ENCODE peak calls at places on chromosomes 1 and 21, in five cellular contexts. P is endodermal cell, T is OCI-LY7, B is esophagus squamous epithelium, H is kidney epithelial cell. I is an unnamed sample.

GRCh38 chr1:73813726-73814125 is 384.2 kb downstream of the LRRIQ3 start:
- DNase-seq in B (no peak), H (no peak), P (no peak), T (no peak), I (no peak)

GRCh38 chr1:29655945-29656866 is 419.9 kb downstream of the PTPRU start:
- DNase-seq in H (no peak), T (peak), P (peak), B (no peak), I (no peak)

GRCh38 chr21:40795313-40795712 is 51.6 kb downstream of the DSCAM start:
- DNase-seq in T (no peak), B (no peak), H (no peak), P (no peak), I (no peak)

GRCh38 chr1:167135281-167135840 is 41.5 kb downstream of the STYXL2 start:
- DNase-seq in B (no peak), T (no peak), H (no peak), P (no peak), I (no peak)

GRCh38 chr1:89844860-89845259 is 24.0 kb downstream of the LRRC8D start:
- DNase-seq in P (no peak), H (no peak), T (no peak), B (no peak), I (no peak)

GRCh38 chr1:2784854-2785630 is 16.5 kb downstream of the TTC34 start:
- DNase-seq in T (no peak), H (no peak), B (no peak), P (peak), I (no peak)

GRCh38 chr1:79006564-79006963 is at the start of gene ADGRL4:
- DNase-seq in P (peak), H (no peak), T (no peak), B (no peak), I (no peak)

GRCh38 chr1:53470155-53470554 is 11.0 kb downstream of the DMRTB1 start:
- DNase-seq in H (peak), B (no peak), P (peak), T (no peak), I (no peak)

GRCh38 chr1:94974824-94975223 is 47.9 kb upstream of the CNN3 start:
- DNase-seq in H (peak), B (no peak), P (no peak), T (no peak), I (no peak)

GRCh38 chr1:235910357-235911299 is 43.9 kb upstream of the LYST start:
- DNase-seq in B (no peak), P (peak), T (no peak), H (peak), I (no peak)

GRCh38 chr1:6235302-6235680 is 473 bp downstream of the ICMT start:
- DNase-seq in P (no peak), T (peak), H (no peak), B (no peak), I (no peak)

GRCh38 chr1:57485643-57486042 is 61.8 kb upstream of the DAB1 start:
- DNase-seq in H (no peak), T (no peak), P (no peak), B (no peak), I (no peak)

GRCh38 chr1:12125422-12126355 is 41.1 kb upstream of the TNFRSF1B start:
- DNase-seq in T (no peak), P (peak), H (no peak), B (no peak), I (no peak)

GRCh38 chr21:39182484-39183271 is 573 bp downstream of the PSMG1 start:
- DNase-seq in H (no peak), T (no peak), B (no peak), P (no peak), I (no peak)

GRCh38 chr1:149906561-149906960 is 7.2 kb downstream of the BOLA1 start:
- DNase-seq in H (no peak), B (no peak), P (no peak), T (no peak), I (no peak)

GRCh38 chr1:210505601-210506564 is 177.2 kb downstream of the HHAT start:
- DNase-seq in P (no peak), T (no peak), H (no peak), B (no peak), I (no peak)

GRCh38 chr1:208160259-208160819 is 83.8 kb downstream of the PLXNA2 start:
- DNase-seq in H (no peak), P (no peak), T (no peak), B (no peak), I (no peak)

GRCh38 chr1:61226791-61227567 is 144.6 kb downstream of the NFIA start:
- DNase-seq in B (no peak), T (no peak), H (no peak), P (no peak), I (no peak)

GRCh38 chr21:33836408-33836807 is 79.2 kb downstream of the ATP5PO start:
- DNase-seq in H (no peak), B (no peak), P (no peak), T (no peak), I (no peak)

GRCh38 chr1:111727056-111727455 is 12.1 kb downstream of the INKA2 start:
- DNase-seq in T (no peak), H (no peak), B (no peak), P (peak), I (no peak)

GRCh38 chr1:8263806-8264205 is 54.1 kb upstream of the SLC45A1 start:
- DNase-seq in P (no peak), H (no peak), T (no peak), B (no peak), I (no peak)

GRCh38 chr1:99003911-99004269 is 771 bp downstream of the PLPPR5 start:
- DNase-seq in B (no peak), P (peak), H (no peak), T (no peak), I (no peak)

GRCh38 chr1:45498279-45498678 is 1.6 kb downstream of the CCDC163 start:
- DNase-seq in H (no peak), B (no peak), T (no peak), P (no peak), I (no peak)

GRCh38 chr1:45501502-45501859 is 1.4 kb downstream of the MMACHC start:
- DNase-seq in P (no peak), B (no peak), H (no peak), T (no peak), I (no peak)

GRCh38 chr1:45503462-45504360 is 3.6 kb downstream of the MMACHC start:
- DNase-seq in H (no peak), B (no peak), T (no peak), P (no peak), I (no peak)

DNA sequence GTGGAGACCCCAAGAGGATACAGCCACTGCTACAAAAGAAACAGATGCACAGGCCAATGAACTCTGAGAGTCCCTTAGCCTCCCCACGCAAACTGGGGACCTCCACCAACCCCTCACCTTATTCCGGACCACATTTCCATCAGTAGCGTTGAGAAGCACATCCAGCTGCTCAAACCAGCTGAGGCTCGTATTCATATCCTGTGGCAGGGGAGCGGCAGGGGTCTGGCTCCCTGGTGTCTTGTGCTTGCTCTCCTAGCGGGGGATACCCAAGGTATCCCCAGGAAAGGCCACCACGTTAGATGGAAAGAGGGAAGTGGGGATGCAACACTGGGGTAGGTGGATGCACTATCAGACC is 481 bp downstream of the CCDC163 start:
- DNase-seq in P (no peak), T (peak), B (no peak), H (no peak), I (no peak)
- TF ChIP-seq CTCF in P (no peak), T (no peak), B (no peak), H (no peak), I (no peak)

DNA sequence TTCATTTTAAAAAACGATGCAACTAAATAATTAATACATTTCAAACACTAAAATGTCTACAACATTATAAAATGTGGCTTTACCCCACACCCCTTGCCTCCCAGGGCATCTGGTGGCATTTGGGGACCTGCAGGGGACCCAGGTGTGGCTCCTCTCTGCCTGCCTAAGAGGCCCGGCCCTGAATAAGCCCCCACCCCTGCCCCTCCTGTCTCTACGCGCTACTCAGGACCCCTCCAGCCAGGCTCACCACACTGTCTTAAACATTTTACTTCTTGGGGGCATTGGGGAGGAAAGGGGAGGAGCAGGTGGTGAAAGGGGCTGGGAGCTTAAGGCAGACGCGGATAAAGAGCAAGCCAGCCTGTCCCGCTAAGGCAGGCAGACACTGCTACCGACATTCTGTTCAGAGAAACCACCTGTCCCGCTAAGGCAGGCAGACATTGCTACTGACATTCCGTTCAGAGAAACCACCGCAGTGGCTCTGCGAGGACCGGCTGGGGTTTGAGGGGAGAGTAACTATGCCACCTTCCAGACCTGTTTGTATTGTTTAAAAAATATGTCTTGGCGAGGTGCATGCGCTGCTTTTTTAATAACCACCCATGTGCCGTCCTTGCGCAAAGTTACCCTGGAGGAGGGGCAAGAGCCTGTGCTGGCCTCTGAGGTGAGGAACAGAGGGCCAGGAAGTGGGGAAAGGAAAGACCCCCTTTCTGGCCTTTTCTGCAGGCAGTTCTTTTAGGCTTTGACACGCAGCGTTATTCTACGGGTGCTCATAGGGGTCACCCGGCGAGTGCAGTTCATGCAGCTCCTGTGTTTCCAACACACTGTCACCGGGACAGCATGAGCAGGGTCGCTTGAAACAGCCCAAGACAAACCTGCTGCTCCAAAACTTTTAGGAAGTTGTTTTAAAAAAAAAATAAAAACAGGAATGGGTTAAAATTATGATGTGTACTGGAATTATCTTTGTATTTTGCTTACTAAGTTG is 51.3 kb upstream of the RIPK4 start:
- DNase-seq in P (no peak), H (no peak), B (no peak), T (no peak), I (no peak)
- H3K4me3 ChIP-seq in P (no peak), H (no peak), B (no peak), T (no peak), I (no peak)

DNA sequence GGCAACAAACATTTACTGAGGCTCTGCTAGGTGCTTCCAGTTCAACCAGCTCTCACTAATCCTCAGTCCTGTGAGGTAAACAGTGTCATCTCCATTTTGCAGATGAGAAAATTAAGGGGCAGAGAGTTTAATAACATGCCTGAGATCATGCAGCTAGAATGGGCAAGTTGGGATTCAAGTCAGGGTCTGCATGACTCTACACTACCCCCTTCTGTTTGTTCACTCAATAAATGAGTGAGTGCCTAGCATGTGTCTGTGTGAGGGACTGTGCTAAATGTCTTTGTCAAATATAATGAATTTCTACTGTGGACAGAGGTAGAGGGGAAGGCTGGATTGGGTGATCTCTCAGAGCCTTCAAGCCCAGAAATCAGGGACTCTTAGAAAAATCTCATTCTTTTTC is 4.5 kb downstream of the PEF1 start:
- DNase-seq in T (no peak), H (no peak), P (no peak), B (no peak), I (no peak)
- TF ChIP-seq CTCF in T (peak), H (no peak), P (no peak), B (no peak), I (no peak)

GRCh38 chr1:160841079-160841478 is 21.6 kb downstream of the CD244 start:
- DNase-seq in P (no peak), H (no peak), B (no peak), T (no peak), I (no peak)

GRCh38 chr1:160846281-160846680 is 16.4 kb downstream of the CD244 start:
- DNase-seq in B (no peak), H (no peak), T (no peak), P (no peak), I (no peak)

GRCh38 chr1:160850541-160850940 is 12.1 kb downstream of the CD244 start:
- DNase-seq in H (no peak), P (no peak), B (no peak), T (no peak), I (no peak)

GRCh38 chr1:160838876-160839275 is 23.8 kb downstream of the CD244 start:
- DNase-seq in B (no peak), P (no peak), H (no peak), T (no peak), I (no peak)

DNA sequence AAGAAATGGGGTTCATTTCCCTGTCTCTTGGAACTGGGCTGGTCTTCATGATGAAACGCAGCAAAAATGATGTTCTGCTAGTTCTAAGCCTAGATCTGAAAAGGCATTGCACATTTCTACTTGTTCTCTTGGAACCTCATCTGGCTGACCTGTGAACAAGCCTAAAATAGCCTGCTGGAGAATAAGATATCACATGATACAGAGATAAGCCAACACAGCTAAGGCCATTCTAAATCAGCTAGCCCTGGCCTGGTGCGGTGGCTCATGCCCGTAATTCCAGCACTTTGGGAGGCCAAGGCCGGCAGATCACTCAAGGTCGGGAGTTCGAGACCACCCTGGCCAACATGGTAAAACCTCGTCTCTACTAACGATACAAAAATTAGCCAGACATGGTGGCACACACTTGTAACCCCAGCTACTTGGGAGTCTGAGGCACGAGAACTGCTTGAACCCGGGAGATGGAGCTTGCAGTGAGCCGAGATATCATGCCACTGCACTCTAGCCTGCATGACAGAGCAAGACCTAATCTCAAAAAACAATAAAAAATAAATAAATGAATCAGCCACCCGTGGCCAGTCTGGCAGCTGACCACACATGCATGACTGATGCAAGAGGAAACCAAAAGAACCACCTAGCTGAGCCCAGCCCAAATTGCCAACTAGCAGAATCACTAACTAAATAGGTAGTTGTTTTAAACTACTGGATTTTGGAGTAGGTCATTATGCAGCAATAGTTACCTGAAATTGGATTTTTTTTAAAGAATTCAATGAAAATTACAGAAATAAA is 18.0 kb downstream of the CD244 start:
- DNase-seq in B (no peak), T (no peak), P (no peak), H (no peak), I (no peak)
- H3K4me3 ChIP-seq in B (no peak), T (no peak), P (no peak), H (no peak), I (no peak)

DNA sequence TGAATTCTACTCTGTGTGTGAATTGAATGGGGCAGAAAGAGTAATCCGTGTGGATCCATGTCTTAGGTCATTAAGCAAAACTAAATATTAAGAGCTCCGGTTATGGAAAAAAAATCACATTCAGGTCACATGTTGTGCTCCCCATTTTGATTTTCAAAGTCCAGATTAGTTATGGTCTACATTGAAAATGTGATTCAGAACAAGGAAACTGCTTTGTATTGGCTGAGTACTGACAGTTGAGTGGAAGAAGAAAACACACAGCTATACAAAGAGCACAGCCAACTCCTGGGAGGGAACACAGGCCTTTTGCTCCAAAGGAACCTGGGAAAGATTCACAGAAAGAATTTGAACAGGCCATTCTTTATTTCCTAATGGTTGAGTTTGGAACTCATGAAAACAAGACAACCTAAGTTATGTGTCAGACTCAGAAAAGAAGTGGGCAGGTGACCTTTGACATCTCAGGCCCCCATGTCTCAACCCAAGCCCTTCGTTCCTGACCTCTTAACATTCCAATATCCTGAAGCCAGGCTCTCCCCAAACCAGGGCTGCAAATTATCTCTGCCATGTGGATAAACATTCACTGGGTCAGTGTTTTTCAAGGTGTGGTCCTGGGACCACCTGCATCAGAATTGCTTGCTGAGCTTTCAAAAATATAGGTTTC is 159.3 kb upstream of the LMO4 start:
- DNase-seq in B (no peak), P (no peak), H (no peak), T (no peak), I (no peak)
- TF ChIP-seq CTCF in B (no peak), P (no peak), H (no peak), T (no peak), I (no peak)

GRCh38 chr1:82782599-82782998 is 981.9 kb downstream of the ADGRL2 start:
- DNase-seq in B (no peak), H (no peak), P (no peak), T (no peak), I (no peak)
- H3K4me3 ChIP-seq in B (no peak), H (no peak), P (no peak), T (no peak), I (no peak)

GRCh38 chr21:34945288-34945687 is 103.8 kb downstream of the RUNX1 start:
- DNase-seq in P (no peak), H (no peak), B (no peak), T (no peak), I (no peak)

GRCh38 chr21:34947122-34947534 is 102.0 kb downstream of the RUNX1 start:
- DNase-seq in H (no peak), P (no peak), T (no peak), B (no peak), I (no peak)

GRCh38 chr21:34944015-34944755 is 104.9 kb downstream of the RUNX1 start:
- DNase-seq in P (no peak), T (no peak), B (no peak), H (no peak), I (no peak)

GRCh38 chr21:34948157-34948556 is 100.9 kb downstream of the RUNX1 start:
- DNase-seq in B (no peak), H (no peak), T (no peak), P (no peak), I (no peak)

DNA sequence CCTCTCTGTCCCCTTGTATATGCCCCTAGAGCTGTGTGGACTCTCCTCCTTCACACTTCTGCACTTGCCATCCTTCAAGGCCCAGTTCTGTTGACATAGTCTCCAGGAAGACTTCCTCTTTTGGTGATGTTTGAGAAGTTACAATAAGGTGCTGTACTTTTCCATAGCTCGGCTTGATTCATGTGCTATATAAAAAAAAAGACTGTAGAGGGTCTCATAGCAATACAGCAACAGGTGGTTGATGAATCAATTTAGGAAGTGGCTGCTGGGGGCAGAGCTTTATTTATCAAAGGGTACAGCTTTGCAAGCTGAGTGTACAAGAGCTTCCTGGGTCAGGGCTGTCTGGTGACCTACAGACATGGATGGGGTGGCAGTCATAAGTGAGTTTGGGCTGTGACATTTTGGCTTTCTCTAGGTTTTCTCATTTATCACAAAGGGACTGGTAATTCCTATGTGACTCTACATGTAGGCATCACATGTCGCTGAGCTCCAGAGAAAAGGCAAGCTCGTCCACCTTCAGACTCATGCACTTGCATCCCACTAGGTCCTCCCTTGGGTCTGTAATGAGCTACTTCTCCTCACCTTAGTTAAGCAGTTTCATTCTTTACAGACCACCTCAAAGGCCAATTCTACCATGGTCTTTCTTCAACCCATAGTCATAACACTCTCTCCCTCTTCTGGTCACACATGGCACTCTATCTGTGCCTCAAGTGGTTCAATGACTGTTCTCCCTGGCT is 102.5 kb downstream of the RUNX1 start:
- DNase-seq in P (no peak), H (no peak), B (no peak), T (peak), I (no peak)
- TF ChIP-seq CTCF in P (peak), H (no peak), B (no peak), T (peak), I (no peak)

I was measured in GM12864.